ENCODE peak calls at places on chromosome 19, in eight cellular contexts. H, J, R, O, T, G, M and F are unnamed samples.
A peak's percentile ranks its signal among the peaks of the same experiment; 100 is the strongest.

GRCh38 chr19:46320559-46320958 is 23.7 kb downstream of the HIF3A start:
- DNase-seq in H (no peak), J (no peak), R (no peak), O (no peak), T (no peak), G (no peak), M (no peak), F (no peak)

GRCh38 chr19:1481224-1481892 is 2.3 kb upstream of the C19orf25 start:
- DNase-seq in H (no peak), J (no peak), R (no peak), O (peak; percentile 62), T (no peak), G (no peak), M (no peak), F (no peak)

GRCh38 chr19:12864721-12865715 is 16.2 kb downstream of the DNASE2 start:
- DNase-seq in H (no peak), J (no peak), R (no peak), O (no peak), T (no peak), G (no peak), M (no peak), F (no peak)

GRCh38 chr19:6736169-6736916 is 1.0 kb downstream of the GPR108 start:
- DNase-seq in H (peak; percentile 89), J (peak; percentile 72), R (peak; percentile 70), O (peak; percentile 93), T (peak; percentile 70), G (peak; percentile 34), M (peak; percentile 88), F (no peak)

GRCh38 chr19:51164215-51164614 is 22.1 kb downstream of the SIGLEC7 start:
- DNase-seq in H (no peak), J (no peak), R (no peak), O (no peak), T (no peak), G (no peak), M (no peak), F (no peak)

GRCh38 chr19:7744199-7744786 is 3.0 kb downstream of the CD209 start:
- DNase-seq in H (no peak), J (no peak), R (no peak), O (peak; percentile 15), T (no peak), G (no peak), M (no peak), F (no peak)

GRCh38 chr19:16290692-16291091 is 33.9 kb upstream of the KLF2 start:
- DNase-seq in H (no peak), J (no peak), R (no peak), O (no peak), T (no peak), G (no peak), M (no peak), F (no peak)

GRCh38 chr19:6765738-6766356 is 1.4 kb downstream of the SH2D3A start:
- DNase-seq in H (no peak), J (peak; percentile 95), R (no peak), O (no peak), T (no peak), G (peak; percentile 67), M (peak; percentile 95), F (no peak)

GRCh38 chr19:45591004-45591637 is 6.5 kb upstream of the OPA3 start:
- DNase-seq in H (peak; percentile 26), J (peak; percentile 62), R (no peak), O (no peak), T (no peak), G (no peak), M (peak; percentile 75), F (no peak)

GRCh38 chr19:16014923-16015804 is 61.1 kb upstream of the TPM4 start:
- DNase-seq in H (no peak), J (no peak), R (no peak), O (no peak), T (no peak), G (no peak), M (peak; percentile 55), F (no peak)

GRCh38 chr19:55132453-55133129 is 15.2 kb upstream of the PPP1R12C start:
- DNase-seq in H (no peak), J (no peak), R (no peak), O (no peak), T (no peak), G (no peak), M (no peak), F (no peak)

GRCh38 chr19:35623327-35624010 is 5.4 kb upstream of the RBM42 start:
- DNase-seq in H (no peak), J (no peak), R (no peak), O (no peak), T (no peak), G (no peak), M (no peak), F (no peak)

GRCh38 chr19:10260141-10260584 is 8.1 kb downstream of the MRPL4 start:
- DNase-seq in H (no peak), J (no peak), R (no peak), O (no peak), T (no peak), G (no peak), M (peak; percentile 93), F (no peak)

GRCh38 chr19:28130066-28130511 is 1082.9 kb downstream of the UQCRFS1 start:
- DNase-seq in H (no peak), J (no peak), R (no peak), O (no peak), T (no peak), G (no peak), M (no peak), F (no peak)

GRCh38 chr19:7236153-7236552 is 58.1 kb downstream of the INSR start:
- DNase-seq in H (no peak), J (no peak), R (no peak), O (no peak), T (no peak), G (no peak), M (no peak), F (no peak)

GRCh38 chr19:39067104-39067503 is 17.1 kb upstream of the ACP7 start:
- DNase-seq in H (no peak), J (no peak), R (no peak), O (no peak), T (no peak), G (no peak), M (no peak), F (no peak)

GRCh38 chr19:54532528-54532927 is 29.9 kb downstream of the LAIR2 start:
- DNase-seq in H (no peak), J (no peak), R (no peak), O (no peak), T (no peak), G (no peak), M (no peak), F (no peak)

GRCh38 chr19:56111601-56112312 is 9.3 kb downstream of the ZNF787 start:
- DNase-seq in H (no peak), J (peak; percentile 8), R (no peak), O (peak; percentile 78), T (no peak), G (peak; percentile 20), M (peak; percentile 81), F (no peak)

GRCh38 chr19:18776736-18777135 is 14.4 kb downstream of the COMP start:
- DNase-seq in H (peak; percentile 74), J (no peak), R (no peak), O (no peak), T (peak; percentile 82), G (no peak), M (no peak), F (no peak)

GRCh38 chr19:18908917-18909619 is 10.1 kb downstream of the COPE start:
- DNase-seq in H (no peak), J (no peak), R (no peak), O (no peak), T (no peak), G (no peak), M (no peak), F (no peak)

GRCh38 chr19:50567052-50567841 is 988 bp downstream of the LRRC4B start:
- DNase-seq in H (no peak), J (no peak), R (no peak), O (no peak), T (no peak), G (no peak), M (no peak), F (no peak)

GRCh38 chr19:43560687-43561086 is 14.6 kb downstream of the XRCC1 start:
- DNase-seq in H (peak; percentile 17), J (no peak), R (no peak), O (no peak), T (peak; percentile 45), G (no peak), M (no peak), F (no peak)